ENCODE peak calls at places on chromosomes 13 and 19, in ten cellular contexts. One of them, this sample, is unnamed.

GRCh38 chr19:37869766-37870340 is 36.5 kb downstream of the WDR87 start:
- DNase-seq in esophagus squamous epithelium: no peak
- DNase-seq in colonic mucosa: no peak
- DNase-seq in Panc1: no peak
- DNase-seq in ascending aorta: no peak
- DNase-seq in A549: no peak
- DNase-seq in GM12865: no peak
- DNase-seq in heart right ventricle: no peak
- DNase-seq in Caco-2: no peak
- DNase-seq in hepatocyte: no peak
- DNase-seq in this sample: no peak

GRCh38 chr13:98399756-98400155 is 177.2 kb downstream of the STK24 start:
- DNase-seq in Caco-2: no peak
- DNase-seq in A549: no peak
- DNase-seq in hepatocyte: no peak
- DNase-seq in GM12865: no peak
- DNase-seq in heart right ventricle: no peak
- DNase-seq in ascending aorta: no peak
- DNase-seq in esophagus squamous epithelium: no peak
- DNase-seq in Panc1: no peak
- DNase-seq in colonic mucosa: no peak
- DNase-seq in this sample: no peak

GRCh38 chr19:16342002-16342715 is 17.5 kb downstream of the KLF2 start:
- DNase-seq in Panc1: no peak
- DNase-seq in A549: no peak
- DNase-seq in hepatocyte: peak; percentile 38
- DNase-seq in Caco-2: no peak
- DNase-seq in heart right ventricle: peak; percentile 68
- DNase-seq in esophagus squamous epithelium: no peak
- DNase-seq in colonic mucosa: no peak
- DNase-seq in ascending aorta: no peak
- DNase-seq in GM12865: peak; percentile 93
- DNase-seq in this sample: peak; percentile 78

GRCh38 chr13:102911336-102911735 is 65.5 kb downstream of the ERCC5 start:
- DNase-seq in colonic mucosa: no peak
- DNase-seq in hepatocyte: peak; percentile 13
- DNase-seq in ascending aorta: no peak
- DNase-seq in esophagus squamous epithelium: no peak
- DNase-seq in Panc1: no peak
- DNase-seq in heart right ventricle: no peak
- DNase-seq in Caco-2: peak; percentile 57
- DNase-seq in GM12865: no peak
- DNase-seq in A549: no peak
- DNase-seq in this sample: no peak

GRCh38 chr19:40116075-40116474 is 25.3 kb upstream of the ZNF780A start:
- DNase-seq in heart right ventricle: no peak
- DNase-seq in Panc1: no peak
- DNase-seq in A549: no peak
- DNase-seq in hepatocyte: no peak
- DNase-seq in GM12865: no peak
- DNase-seq in Caco-2: no peak
- DNase-seq in ascending aorta: no peak
- DNase-seq in esophagus squamous epithelium: no peak
- DNase-seq in colonic mucosa: no peak
- DNase-seq in this sample: no peak

GRCh38 chr19:2912306-2912705 is 11.6 kb downstream of the ZNF57 start:
- DNase-seq in A549: no peak
- DNase-seq in hepatocyte: no peak
- DNase-seq in Caco-2: no peak
- DNase-seq in esophagus squamous epithelium: no peak
- DNase-seq in colonic mucosa: no peak
- DNase-seq in GM12865: no peak
- DNase-seq in ascending aorta: no peak
- DNase-seq in Panc1: no peak
- DNase-seq in heart right ventricle: no peak
- DNase-seq in this sample: no peak

GRCh38 chr13:99288069-99288468 is 19.1 kb downstream of the GPR183 start:
- DNase-seq in esophagus squamous epithelium: no peak
- DNase-seq in heart right ventricle: no peak
- DNase-seq in hepatocyte: no peak
- DNase-seq in Caco-2: no peak
- DNase-seq in A549: no peak
- DNase-seq in GM12865: peak; percentile 94
- DNase-seq in ascending aorta: no peak
- DNase-seq in colonic mucosa: no peak
- DNase-seq in Panc1: no peak
- DNase-seq in this sample: peak; percentile 44

GRCh38 chr19:38506723-38507550 is 73.4 kb downstream of the RYR1 start:
- DNase-seq in colonic mucosa: peak; percentile 92
- DNase-seq in GM12865: peak; percentile 80
- DNase-seq in heart right ventricle: peak; percentile 43
- DNase-seq in A549: peak; percentile 100
- DNase-seq in ascending aorta: peak; percentile 48
- DNase-seq in Panc1: peak; percentile 100
- DNase-seq in esophagus squamous epithelium: peak; percentile 52
- DNase-seq in hepatocyte: peak; percentile 44
- DNase-seq in Caco-2: peak; percentile 93
- DNase-seq in this sample: peak; percentile 17

GRCh38 chr19:41225238-41226052 is 6.4 kb downstream of the AXL start:
- DNase-seq in esophagus squamous epithelium: no peak
- DNase-seq in heart right ventricle: peak; percentile 68
- DNase-seq in ascending aorta: peak; percentile 81
- DNase-seq in GM12865: no peak
- DNase-seq in hepatocyte: peak; percentile 89
- DNase-seq in Panc1: peak; percentile 95
- DNase-seq in A549: peak; percentile 100
- DNase-seq in colonic mucosa: peak; percentile 47
- DNase-seq in Caco-2: peak; percentile 80
- DNase-seq in this sample: peak; percentile 99

GRCh38 chr13:96082640-96083039 is 7.3 kb upstream of the HS6ST3 start:
- DNase-seq in ascending aorta: no peak
- DNase-seq in heart right ventricle: no peak
- DNase-seq in esophagus squamous epithelium: no peak
- DNase-seq in Caco-2: no peak
- DNase-seq in Panc1: no peak
- DNase-seq in A549: no peak
- DNase-seq in GM12865: no peak
- DNase-seq in hepatocyte: no peak
- DNase-seq in colonic mucosa: no peak
- DNase-seq in this sample: no peak

GRCh38 chr13:87280139-87280538 is 391.0 kb upstream of the SLITRK5 start:
- DNase-seq in Caco-2: no peak
- DNase-seq in colonic mucosa: no peak
- DNase-seq in esophagus squamous epithelium: no peak
- DNase-seq in heart right ventricle: no peak
- DNase-seq in Panc1: no peak
- DNase-seq in A549: peak; percentile 2
- DNase-seq in hepatocyte: no peak
- DNase-seq in ascending aorta: no peak
- DNase-seq in GM12865: no peak
- DNase-seq in this sample: peak; percentile 5

GRCh38 chr13:88144580-88144979 is 473.4 kb downstream of the SLITRK5 start:
- DNase-seq in esophagus squamous epithelium: no peak
- DNase-seq in Panc1: no peak
- DNase-seq in ascending aorta: no peak
- DNase-seq in heart right ventricle: no peak
- DNase-seq in GM12865: no peak
- DNase-seq in hepatocyte: no peak
- DNase-seq in Caco-2: no peak
- DNase-seq in colonic mucosa: no peak
- DNase-seq in A549: no peak
- DNase-seq in this sample: no peak

GRCh38 chr19:13103585-13103923 is 896 bp upstream of the LYL1 start:
- DNase-seq in Panc1: no peak
- DNase-seq in esophagus squamous epithelium: no peak
- DNase-seq in GM12865: no peak
- DNase-seq in colonic mucosa: no peak
- DNase-seq in ascending aorta: no peak
- DNase-seq in heart right ventricle: no peak
- DNase-seq in hepatocyte: no peak
- DNase-seq in A549: no peak
- DNase-seq in Caco-2: no peak
- DNase-seq in this sample: no peak

GRCh38 chr19:13102416-13102665 is 317 bp downstream of the LYL1 start:
- DNase-seq in Panc1: no peak
- DNase-seq in esophagus squamous epithelium: no peak
- DNase-seq in GM12865: no peak
- DNase-seq in ascending aorta: no peak
- DNase-seq in heart right ventricle: no peak
- DNase-seq in colonic mucosa: no peak
- DNase-seq in Caco-2: no peak
- DNase-seq in hepatocyte: no peak
- DNase-seq in A549: no peak
- DNase-seq in this sample: no peak

GRCh38 chr19:13103961-13104847 is 1.5 kb upstream of the LYL1 start:
- DNase-seq in ascending aorta: no peak
- DNase-seq in A549: no peak
- DNase-seq in hepatocyte: no peak
- DNase-seq in heart right ventricle: peak; percentile 85
- DNase-seq in esophagus squamous epithelium: peak; percentile 57
- DNase-seq in colonic mucosa: peak; percentile 62
- DNase-seq in GM12865: peak; percentile 88
- DNase-seq in Caco-2: no peak
- DNase-seq in Panc1: no peak
- DNase-seq in this sample: no peak

GRCh38 chr19:13102666-13103584 is at the start of gene LYL1:
- DNase-seq in ascending aorta: no peak
- DNase-seq in Caco-2: peak; percentile 74
- DNase-seq in Panc1: no peak
- DNase-seq in GM12865: peak; percentile 80
- DNase-seq in hepatocyte: peak; percentile 82
- DNase-seq in A549: peak; percentile 18
- DNase-seq in colonic mucosa: peak; percentile 75
- DNase-seq in esophagus squamous epithelium: no peak
- DNase-seq in heart right ventricle: peak; percentile 91
- DNase-seq in this sample: no peak

DNA sequence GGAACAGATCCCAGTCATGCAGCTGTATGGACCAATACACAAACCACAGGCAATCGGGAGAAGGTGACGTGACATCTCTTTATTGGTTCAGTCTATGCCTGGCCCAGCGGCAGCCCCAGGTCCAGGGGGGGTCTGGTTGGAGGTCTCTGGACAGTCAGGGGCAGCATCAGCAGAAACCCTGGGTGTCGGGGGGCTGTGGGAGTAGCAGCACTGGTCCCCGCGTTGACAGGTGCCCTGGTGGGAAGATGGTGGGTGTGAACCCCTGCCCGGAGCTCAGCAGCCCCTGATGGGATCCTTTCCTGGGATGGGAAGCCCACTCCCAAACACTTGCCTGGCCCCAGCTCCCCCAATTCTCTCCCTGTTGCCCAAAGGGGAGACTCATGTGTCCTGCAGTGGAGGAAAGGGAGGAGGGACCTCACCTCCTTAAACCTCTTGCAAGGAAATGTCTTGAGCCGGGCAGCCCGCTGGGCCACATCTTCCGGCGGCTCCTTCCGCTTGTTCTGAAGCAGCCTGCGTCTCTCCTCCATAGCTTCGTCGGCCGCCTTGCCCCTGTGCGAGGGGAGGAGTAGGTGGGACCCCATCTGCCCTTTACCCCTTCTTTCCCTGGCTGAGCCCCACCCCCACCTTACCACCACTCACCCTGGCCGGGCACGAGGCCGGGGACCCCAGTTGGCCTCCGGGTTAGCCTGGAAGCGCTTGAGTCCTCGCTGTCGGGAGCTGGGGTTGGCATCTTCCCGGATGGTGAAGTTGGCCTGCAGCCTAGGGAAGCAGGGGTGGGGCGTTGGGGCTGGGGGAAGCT is 2.4 kb upstream of the LYL1 start:
- DNase-seq in Caco-2: no peak
- DNase-seq in GM12865: peak; percentile 79
- DNase-seq in A549: no peak
- DNase-seq in colonic mucosa: no peak
- DNase-seq in hepatocyte: no peak
- DNase-seq in ascending aorta: no peak
- DNase-seq in esophagus squamous epithelium: no peak
- DNase-seq in heart right ventricle: no peak
- DNase-seq in Panc1: no peak
- DNase-seq in this sample: no peak
- TF ChIP-seq CTCF in Caco-2: no peak
- TF ChIP-seq CTCF in GM12865: no peak
- TF ChIP-seq CTCF in A549: no peak
- TF ChIP-seq CTCF in colonic mucosa: no peak
- TF ChIP-seq CTCF in hepatocyte: no peak
- TF ChIP-seq CTCF in ascending aorta: no peak
- TF ChIP-seq CTCF in esophagus squamous epithelium: no peak
- TF ChIP-seq CTCF in heart right ventricle: no peak
- TF ChIP-seq CTCF in Panc1: no peak
- TF ChIP-seq CTCF in this sample: no peak

GRCh38 chr19:1277061-1277460 is 1.7 kb downstream of the FAM174C start:
- DNase-seq in A549: no peak
- DNase-seq in colonic mucosa: no peak
- DNase-seq in GM12865: no peak
- DNase-seq in heart right ventricle: no peak
- DNase-seq in Panc1: no peak
- DNase-seq in Caco-2: no peak
- DNase-seq in ascending aorta: no peak
- DNase-seq in hepatocyte: no peak
- DNase-seq in esophagus squamous epithelium: no peak
- DNase-seq in this sample: no peak
- H3K4me3 ChIP-seq in A549: peak overlapping the region; percentile 80
- H3K4me3 ChIP-seq in colonic mucosa: no peak overlapping the region
- H3K4me3 ChIP-seq in GM12865: peak overlapping the region; percentile 95
- H3K4me3 ChIP-seq in heart right ventricle: no peak overlapping the region
- H3K4me3 ChIP-seq in Panc1: no peak overlapping the region
- H3K4me3 ChIP-seq in Caco-2: peak overlapping the region; percentile 86
- H3K4me3 ChIP-seq in ascending aorta: no peak overlapping the region
- H3K4me3 ChIP-seq in hepatocyte: no peak overlapping the region
- H3K4me3 ChIP-seq in esophagus squamous epithelium: no peak overlapping the region
- H3K4me3 ChIP-seq in this sample: no peak overlapping the region

DNA sequence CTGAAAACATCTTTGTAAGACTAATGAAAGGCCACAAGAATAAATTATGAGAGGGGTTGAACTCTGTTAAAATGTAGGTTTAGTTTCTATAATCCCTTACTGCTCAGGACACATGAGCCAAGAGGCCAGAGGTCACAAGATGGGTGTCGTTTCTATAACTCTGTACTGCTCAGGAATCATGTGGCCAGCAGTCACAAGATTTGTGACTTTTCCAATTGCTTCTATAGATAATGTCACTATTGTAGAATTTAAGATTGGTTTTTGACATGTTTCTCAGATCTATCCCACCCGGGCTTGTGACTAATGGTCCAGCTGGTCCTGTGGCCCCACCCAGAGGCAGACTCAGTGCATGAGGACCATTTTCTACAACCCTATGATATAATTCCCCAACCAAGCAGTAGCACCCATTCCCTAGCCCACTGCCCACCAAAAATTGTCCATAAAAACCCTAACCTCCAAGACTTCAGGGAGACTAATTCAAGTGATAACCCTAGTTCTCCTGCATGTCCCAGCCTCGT is 662.0 kb upstream of the KLF12 start:
- DNase-seq in A549: no peak
- DNase-seq in heart right ventricle: no peak
- DNase-seq in colonic mucosa: no peak
- DNase-seq in Panc1: no peak
- DNase-seq in hepatocyte: no peak
- DNase-seq in Caco-2: no peak
- DNase-seq in GM12865: no peak
- DNase-seq in esophagus squamous epithelium: no peak
- DNase-seq in ascending aorta: no peak
- DNase-seq in this sample: no peak
- TF ChIP-seq CTCF in A549: no peak
- TF ChIP-seq CTCF in heart right ventricle: no peak
- TF ChIP-seq CTCF in colonic mucosa: no peak
- TF ChIP-seq CTCF in Panc1: no peak
- TF ChIP-seq CTCF in hepatocyte: no peak
- TF ChIP-seq CTCF in Caco-2: no peak
- TF ChIP-seq CTCF in GM12865: no peak
- TF ChIP-seq CTCF in esophagus squamous epithelium: no peak
- TF ChIP-seq CTCF in ascending aorta: no peak
- TF ChIP-seq CTCF in this sample: no peak

GRCh38 chr19:49363265-49364082 is at the start of gene DKKL1:
- DNase-seq in GM12865: peak; percentile 89
- DNase-seq in A549: peak; percentile 100
- DNase-seq in Panc1: peak; percentile 94
- DNase-seq in colonic mucosa: peak; percentile 100
- DNase-seq in ascending aorta: peak; percentile 98
- DNase-seq in esophagus squamous epithelium: peak; percentile 67
- DNase-seq in hepatocyte: peak; percentile 98
- DNase-seq in Caco-2: peak; percentile 99
- DNase-seq in heart right ventricle: peak; percentile 99
- DNase-seq in this sample: peak; percentile 97
- H3K4me3 ChIP-seq in GM12865: no peak within 1 kb of the TSS
- H3K4me3 ChIP-seq in A549: peak within 1 kb of the TSS; percentile 88
- H3K4me3 ChIP-seq in Panc1: peak within 1 kb of the TSS; percentile 77
- H3K4me3 ChIP-seq in colonic mucosa: peak within 1 kb of the TSS; percentile 62
- H3K4me3 ChIP-seq in ascending aorta: peak within 1 kb of the TSS; percentile 76
- H3K4me3 ChIP-seq in esophagus squamous epithelium: peak within 1 kb of the TSS; percentile 69
- H3K4me3 ChIP-seq in hepatocyte: peak within 1 kb of the TSS; percentile 95
- H3K4me3 ChIP-seq in Caco-2: peak within 1 kb of the TSS; percentile 64
- H3K4me3 ChIP-seq in heart right ventricle: peak within 1 kb of the TSS; percentile 75
- H3K4me3 ChIP-seq in this sample: peak within 1 kb of the TSS; percentile 84

This sample was measured in fibroblast of lung.